ENCODE peak calls at places on chromosomes 3 and 15, in five cellular contexts. U is K562, B is NT2/D1, F is GM12878, K is HCT116. H is an unnamed sample.

GRCh38 chr15:35062164-35063099 is 22.7 kb downstream of the NANOGP8 start:
- DNase-seq in U (no peak), B (no peak), F (no peak), K (no peak), H (no peak)

GRCh38 chr3:144394052-144394451 is 422.4 kb downstream of the DIPK2A start:
- DNase-seq in B (no peak), F (no peak), U (no peak), K (no peak), H (no peak)

GRCh38 chr3:39593341-39593740 is 125.9 kb downstream of the MOBP start:
- DNase-seq in U (no peak), K (no peak), B (no peak), F (no peak), H (no peak)

GRCh38 chr3:134892317-134892716 is 97.3 kb downstream of the EPHB1 start:
- DNase-seq in U (no peak), F (no peak), B (peak), K (no peak), H (no peak)

GRCh38 chr3:31531465-31531991 is 1.2 kb upstream of the STT3B start:
- DNase-seq in U (no peak), F (no peak), B (no peak), K (no peak), H (no peak)

GRCh38 chr3:57646723-57647122 is 46.2 kb downstream of the DENND6A start:
- DNase-seq in B (no peak), K (peak), U (peak), F (no peak), H (no peak)

GRCh38 chr15:45165536-45165935 is 22.2 kb downstream of the SHF start:
- DNase-seq in B (no peak), U (no peak), F (no peak), K (no peak), H (no peak)

GRCh38 chr3:64627471-64628321 is 60.1 kb downstream of the ADAMTS9 start:
- DNase-seq in F (no peak), U (no peak), K (no peak), B (no peak), H (no peak)

GRCh38 chr3:51381333-51381705 is 3.8 kb upstream of the MANF start:
- DNase-seq in K (no peak), F (no peak), U (no peak), B (no peak), H (no peak)

GRCh38 chr3:43773273-43774104 is 82.8 kb downstream of the ABHD5 start:
- DNase-seq in B (no peak), F (no peak), K (no peak), U (peak), H (no peak)

GRCh38 chr3:60757724-60758123 is 493.5 kb downstream of the FHIT start:
- DNase-seq in U (no peak), B (no peak), F (no peak), K (no peak), H (no peak)

GRCh38 chr15:51752918-51753317 is 1.5 kb downstream of the TMOD2 start:
- DNase-seq in U (no peak), K (no peak), B (no peak), F (no peak), H (no peak)

GRCh38 chr3:196813903-196814302 is 53.8 kb upstream of the SENP5 start:
- DNase-seq in K (no peak), F (no peak), B (no peak), U (peak), H (no peak)

GRCh38 chr15:71591057-71591456 is 219.3 kb upstream of the NR2E3 start:
- DNase-seq in F (no peak), U (no peak), K (no peak), B (no peak), H (no peak)

GRCh38 chr3:13077431-13078157 is 4.4 kb upstream of the IQSEC1 start:
- DNase-seq in F (no peak), U (no peak), B (no peak), K (no peak), H (no peak)

GRCh38 chr3:151592287-151592686 is 131.4 kb upstream of the IGSF10 start:
- DNase-seq in B (peak), U (no peak), F (no peak), K (no peak), H (no peak)

GRCh38 chr3:71056327-71056726 is 527.2 kb downstream of the FOXP1 start:
- DNase-seq in F (no peak), K (no peak), U (no peak), B (no peak), H (no peak)

GRCh38 chr15:58608129-58608590 is 141.3 kb downstream of the ADAM10 start:
- DNase-seq in B (no peak), U (no peak), K (no peak), F (no peak), H (no peak)

GRCh38 chr3:98823791-98824190 is 60.7 kb downstream of the ST3GAL6 start:
- DNase-seq in K (no peak), U (no peak), B (no peak), F (no peak), H (no peak)

GRCh38 chr3:12797892-12798558 is 1.5 kb downstream of the CAND2 start:
- DNase-seq in F (no peak), U (no peak), B (no peak), K (no peak), H (no peak)

GRCh38 chr3:188446014-188446413 is 292.1 kb downstream of the LPP start:
- DNase-seq in F (peak), K (no peak), B (no peak), U (no peak), H (no peak)
- TF ChIP-seq YY1 in F (no peak), K (no peak), B (no peak), U (no peak), H (no peak)

GRCh38 chr15:40871749-40872617 is 2.1 kb downstream of the RHOV start:
- DNase-seq in B (no peak), K (no peak), U (no peak), F (peak), H (no peak)
- TF ChIP-seq YY1 in B (no peak), K (no peak), U (no peak), F (peak), H (no peak)

DNA sequence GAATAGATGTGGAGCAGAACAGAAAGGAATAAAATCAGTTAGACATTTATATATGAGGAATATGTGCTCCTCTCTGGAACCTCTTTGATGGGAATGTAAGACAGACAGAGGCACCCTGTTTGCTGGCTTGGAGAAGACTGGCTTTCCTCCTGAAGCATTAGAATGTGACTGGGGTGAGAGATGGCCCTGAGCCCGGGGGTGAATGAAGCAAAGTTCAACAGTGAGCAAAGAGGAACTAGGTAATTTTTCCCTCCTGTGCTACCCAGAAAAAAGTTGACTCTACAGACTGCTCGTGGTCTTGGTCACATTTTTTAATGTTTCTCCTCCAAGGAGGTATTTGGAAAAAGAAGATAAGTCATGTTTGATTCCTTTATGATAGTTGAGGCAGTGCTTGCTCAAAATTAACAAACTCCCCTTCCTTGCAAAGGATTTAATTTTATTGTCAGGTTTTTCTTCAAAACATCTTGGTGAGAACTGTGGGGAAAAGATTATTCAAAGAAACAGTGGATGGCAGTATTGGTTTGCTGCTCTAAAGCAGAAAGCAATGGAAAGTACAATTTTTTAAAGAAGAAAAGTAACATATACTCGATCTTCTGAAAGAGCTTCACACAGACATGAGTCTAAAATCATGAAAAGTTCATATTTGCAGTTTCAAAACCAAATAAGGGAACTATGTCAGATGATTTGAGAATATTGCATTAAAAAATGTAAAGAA is 370.4 kb upstream of the CDIN1 start:
- DNase-seq in K (no peak), F (no peak), B (no peak), U (no peak), H (no peak)
- TF ChIP-seq YY1 in K (no peak), F (no peak), B (no peak), U (no peak), H (no peak)

DNA sequence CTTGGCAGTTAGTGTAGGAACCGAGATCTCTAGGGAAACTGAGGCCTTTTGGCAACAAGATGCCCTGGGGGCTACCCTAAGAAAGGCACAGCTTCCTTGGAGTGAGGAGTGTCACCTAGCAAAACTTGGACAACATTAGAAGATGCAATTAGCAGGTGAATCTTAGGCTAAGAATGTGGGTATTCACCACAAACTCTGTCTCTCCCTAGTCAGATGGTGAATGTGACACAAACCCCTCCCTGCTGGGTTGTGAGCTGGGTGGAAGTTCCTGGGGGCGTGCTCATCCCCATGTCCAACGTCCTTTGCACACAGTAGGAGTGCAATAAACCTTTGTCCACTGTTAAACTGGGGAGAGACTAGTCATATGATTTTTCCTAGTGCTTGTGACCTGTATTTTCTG is 67.1 kb upstream of the SH3GL3 start:
- DNase-seq in B (no peak), K (peak), U (no peak), F (no peak), H (no peak)
- TF ChIP-seq YY1 in B (no peak), K (no peak), U (no peak), F (no peak), H (no peak)

H was measured in H1.